ENCODE peak calls at places on chromosomes 6 and 20, in six cellular contexts. K is HepG2; O is stimulated activated CD4-positive, alpha-beta T cell treated with anti-CD3 and anti-CD28 coated beads, Interleukin-1b, Interleukin-23, amount 100 ng/mL, for 1 hour; V is DMS79; P is epithelial cell of prostate; M is NCI-H1436 treated with DMSO at 0.1 percent for 48 hours. S is an unnamed sample.

GRCh38 chr6:137892271-137892708 is 25.2 kb downstream of the TNFAIP3 start:
- DNase-seq in O (no peak), M (no peak), K (no peak), P (no peak), V (no peak), S (no peak)

GRCh38 chr6:125095501-125096301 is 57.9 kb upstream of the TPD52L1 start:
- DNase-seq in P (no peak), V (no peak), M (no peak), O (no peak), K (no peak), S (no peak)

GRCh38 chr6:46963626-46964025 is 41.9 kb upstream of the ADGRF5 start:
- DNase-seq in P (no peak), K (no peak), V (no peak), O (no peak), M (no peak), S (no peak)

GRCh38 chr20:41927189-41927588 is 309.0 kb upstream of the CHD6 start:
- DNase-seq in M (no peak), P (no peak), V (no peak), K (no peak), O (no peak), S (no peak)

GRCh38 chr6:67882436-67883311 is 752.4 kb upstream of the ADGRB3 start:
- DNase-seq in P (no peak), O (no peak), M (no peak), K (no peak), V (no peak), S (no peak)

GRCh38 chr6:15842718-15843117 is 179.9 kb upstream of the DTNBP1 start:
- DNase-seq in V (no peak), M (no peak), K (no peak), P (no peak), O (no peak), S (no peak)

GRCh38 chr6:107957165-107957908 is 671 bp downstream of the SEC63 start:
- DNase-seq in K (peak), P (no peak), M (no peak), O (peak), V (no peak), S (no peak)

GRCh38 chr6:30544666-30545272 is 11.5 kb downstream of the GNL1 start:
- DNase-seq in K (peak), P (no peak), M (no peak), O (no peak), V (no peak), S (no peak)